ENCODE peak calls at places on chromosomes 7 and 10, in ten cellular contexts. Q, G, K, Y, O, F, C, J, I and M are unnamed samples.

GRCh38 chr10:102814873-102815661 is 22.1 kb downstream of the CYP17A1 start:
- DNase-seq in Q (no peak), G (no peak), K (no peak), Y (no peak), O (peak), F (peak), C (no peak), J (no peak), I (peak), M (peak)

GRCh38 chr10:84138478-84139125 is 707 bp upstream of the GHITM start:
- DNase-seq in Q (no peak), G (no peak), K (no peak), Y (peak), O (peak), F (no peak), C (peak), J (no peak), I (no peak), M (no peak)

GRCh38 chr7:40024841-40025240 is 74.8 kb downstream of the CDK13 start:
- DNase-seq in Q (no peak), G (no peak), K (no peak), Y (no peak), O (no peak), F (no peak), C (no peak), J (no peak), I (no peak), M (no peak)

GRCh38 chr10:33428706-33429105 is 94.2 kb upstream of the NRP1 start:
- DNase-seq in Q (no peak), G (no peak), K (no peak), Y (no peak), O (no peak), F (no peak), C (no peak), J (no peak), I (no peak), M (no peak)

GRCh38 chr7:37431413-37431812 is 17.3 kb downstream of the ELMO1 start:
- DNase-seq in Q (no peak), G (no peak), K (no peak), Y (no peak), O (no peak), F (no peak), C (no peak), J (no peak), I (no peak), M (no peak)

GRCh38 chr7:42269161-42269560 is 32.2 kb upstream of the GLI3 start:
- DNase-seq in Q (no peak), G (no peak), K (no peak), Y (no peak), O (no peak), F (no peak), C (no peak), J (no peak), I (no peak), M (no peak)

GRCh38 chr7:39451901-39452300 is 114.3 kb upstream of the YAE1 start:
- DNase-seq in Q (no peak), G (no peak), K (no peak), Y (no peak), O (no peak), F (no peak), C (no peak), J (no peak), I (no peak), M (no peak)

GRCh38 chr7:157797361-157797760 is 460.6 kb downstream of the DNAJB6 start:
- DNase-seq in Q (peak), G (no peak), K (no peak), Y (no peak), O (no peak), F (no peak), C (no peak), J (no peak), I (no peak), M (no peak)

GRCh38 chr7:36638586-36639265 is 85.6 kb downstream of the AOAH start:
- DNase-seq in Q (no peak), G (no peak), K (no peak), Y (no peak), O (no peak), F (no peak), C (no peak), J (no peak), I (no peak), M (no peak)

GRCh38 chr7:135970682-135971365 is 6.3 kb downstream of the MTPN start:
- DNase-seq in Q (no peak), G (no peak), K (no peak), Y (no peak), O (no peak), F (no peak), C (peak), J (no peak), I (no peak), M (no peak)

GRCh38 chr7:83739527-83739926 is 90.6 kb upstream of the SEMA3E start:
- DNase-seq in Q (no peak), G (peak), K (no peak), Y (no peak), O (no peak), F (no peak), C (no peak), J (no peak), I (no peak), M (no peak)

GRCh38 chr10:126872768-126873167 is 32.5 kb upstream of the DOCK1 start:
- DNase-seq in Q (no peak), G (no peak), K (no peak), Y (no peak), O (no peak), F (no peak), C (no peak), J (no peak), I (no peak), M (no peak)

GRCh38 chr7:87220026-87220733 is 648 bp upstream of the TMEM243 start:
- DNase-seq in Q (peak), G (peak), K (no peak), Y (peak), O (peak), F (peak), C (no peak), J (peak), I (peak), M (peak)

GRCh38 chr7:87226495-87226894 is 7.0 kb upstream of the TMEM243 start:
- DNase-seq in Q (no peak), G (no peak), K (no peak), Y (no peak), O (no peak), F (no peak), C (no peak), J (no peak), I (no peak), M (no peak)

GRCh38 chr7:87223666-87224065 is 4.1 kb upstream of the TMEM243 start:
- DNase-seq in Q (no peak), G (no peak), K (no peak), Y (no peak), O (no peak), F (no peak), C (no peak), J (no peak), I (no peak), M (no peak)

GRCh38 chr7:87220734-87221215 is 1.2 kb upstream of the TMEM243 start:
- DNase-seq in Q (peak), G (no peak), K (no peak), Y (no peak), O (peak), F (peak), C (no peak), J (no peak), I (no peak), M (no peak)

DNA sequence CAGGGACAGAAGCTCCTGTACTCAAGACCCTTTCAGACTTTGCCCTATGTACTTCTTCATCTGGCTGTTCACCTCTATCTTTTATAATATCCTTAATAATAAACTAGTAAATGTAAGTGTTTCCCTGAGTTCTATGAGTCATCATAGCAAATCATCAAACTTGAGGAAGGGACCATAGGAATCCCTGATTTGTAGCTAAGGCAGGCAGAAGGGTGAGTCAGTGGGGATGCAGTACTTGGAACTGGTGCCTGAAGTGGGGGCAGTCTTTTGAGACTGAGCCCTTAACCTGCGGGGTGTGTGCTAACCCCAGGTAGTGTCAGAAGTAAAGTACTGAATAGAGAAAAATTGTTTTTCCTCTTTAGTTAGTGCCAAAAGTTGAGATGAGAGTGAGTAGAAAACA is 6.2 kb upstream of the TMEM243 start:
- DNase-seq in Q (no peak), G (no peak), K (no peak), Y (peak), O (no peak), F (no peak), C (no peak), J (no peak), I (peak), M (no peak)
- TF ChIP-seq CTCF in Q (no peak), G (no peak), K (no peak), Y (no peak), O (no peak), F (no peak), C (no peak), J (no peak), I (no peak), M (no peak)

DNA sequence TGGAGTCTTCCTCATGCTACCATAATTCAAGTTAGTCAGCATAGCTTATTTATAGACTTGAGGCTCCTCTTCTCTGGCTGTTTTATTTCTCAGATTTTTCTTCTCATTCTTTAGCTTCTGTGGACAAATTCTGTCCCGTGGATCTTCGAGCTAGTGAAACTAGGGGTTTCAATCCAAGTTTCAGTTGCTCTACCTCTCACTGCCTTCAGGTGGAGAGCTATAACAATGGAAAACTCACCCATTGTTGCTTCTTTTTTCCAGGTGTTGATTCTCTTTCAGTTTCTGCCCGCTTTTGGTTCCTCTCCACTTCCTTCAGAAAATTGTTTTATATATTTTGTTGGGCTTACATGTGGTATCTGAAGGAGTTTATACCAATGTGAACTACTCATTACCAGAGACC is 266.0 kb downstream of the TCF7L2 start:
- DNase-seq in Q (no peak), G (no peak), K (no peak), Y (no peak), O (no peak), F (no peak), C (no peak), J (no peak), I (no peak), M (no peak)
- TF ChIP-seq CTCF in Q (no peak), G (no peak), K (peak), Y (no peak), O (no peak), F (no peak), C (no peak), J (no peak), I (no peak), M (no peak)

DNA sequence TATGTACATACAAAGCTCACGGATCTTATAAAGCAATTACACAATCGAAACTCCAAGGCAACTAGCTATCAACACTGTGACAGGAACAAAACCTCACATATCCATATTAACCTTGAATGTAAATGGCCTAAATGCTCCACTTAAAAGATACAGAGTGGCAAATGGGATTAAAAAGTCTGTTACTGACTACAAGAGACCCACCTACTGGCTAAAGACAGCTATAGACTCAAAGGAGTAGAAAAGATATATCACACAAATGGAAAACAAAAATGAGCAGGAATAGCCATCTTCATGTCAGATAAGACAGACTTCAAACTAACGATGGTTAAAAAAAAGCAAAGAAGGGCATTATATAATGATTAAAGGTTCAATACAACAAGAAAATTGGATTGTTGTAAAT is 246.7 kb downstream of the ADRA2A start:
- DNase-seq in Q (no peak), G (no peak), K (peak), Y (no peak), O (no peak), F (no peak), C (no peak), J (no peak), I (no peak), M (no peak)
- TF ChIP-seq CTCF in Q (no peak), G (no peak), K (no peak), Y (no peak), O (no peak), F (no peak), C (no peak), J (no peak), I (no peak), M (no peak)

DNA sequence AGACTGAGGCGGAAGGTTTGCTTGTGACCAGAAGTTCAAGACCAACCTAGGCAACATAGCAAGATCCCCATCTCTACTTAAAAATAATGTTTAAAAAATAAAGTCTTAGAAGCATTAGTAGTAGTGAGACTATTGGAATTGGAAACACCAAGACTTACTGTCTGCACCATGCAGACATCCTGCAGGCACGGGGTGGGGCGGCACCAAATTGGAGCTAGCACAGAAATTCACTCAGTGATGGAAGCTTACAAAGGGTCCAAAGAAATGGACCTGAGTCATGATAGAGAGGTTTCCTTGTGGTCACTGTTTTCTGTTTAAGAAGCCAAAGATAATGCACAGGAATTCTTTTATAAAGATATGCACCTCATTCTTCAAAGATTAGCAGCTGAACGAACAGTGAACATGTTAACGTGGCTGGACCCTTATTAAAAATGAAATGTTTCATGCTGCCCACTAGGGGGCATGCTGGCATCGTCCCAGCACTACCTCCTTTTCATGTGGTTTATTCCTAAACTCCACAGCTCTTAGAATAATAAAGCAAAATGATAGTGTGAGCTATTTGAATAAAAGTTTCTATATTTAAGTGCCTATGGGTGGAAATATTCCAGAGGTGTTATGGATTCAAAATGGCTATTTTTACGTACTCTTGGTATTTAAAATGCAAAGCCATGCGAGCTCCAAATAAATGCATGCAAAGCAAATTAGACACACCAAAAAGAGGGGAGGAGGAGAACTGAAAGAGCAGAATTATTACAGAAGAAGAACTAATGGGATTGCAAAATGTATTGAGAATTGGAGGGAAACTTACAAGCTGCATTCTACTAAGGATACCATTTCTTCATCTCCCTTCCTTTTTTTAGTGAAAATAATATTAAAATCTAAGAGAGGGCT is 28.6 kb downstream of the PDSS1 start:
- DNase-seq in Q (peak), G (no peak), K (peak), Y (peak), O (peak), F (peak), C (no peak), J (no peak), I (peak), M (peak)
- TF ChIP-seq CTCF in Q (peak), G (peak), K (peak), Y (peak), O (peak), F (peak), C (peak), J (peak), I (peak), M (peak)

GRCh38 chr10:44924261-44925040 is 13.3 kb downstream of the TMEM72 start:
- DNase-seq in Q (no peak), G (no peak), K (no peak), Y (no peak), O (no peak), F (no peak), C (no peak), J (no peak), I (no peak), M (no peak)

GRCh38 chr10:44925811-44926760 is 14.9 kb downstream of the TMEM72 start:
- DNase-seq in Q (no peak), G (no peak), K (no peak), Y (no peak), O (no peak), F (no peak), C (no peak), J (peak), I (no peak), M (no peak)

GRCh38 chr10:44923611-44924010 is 12.5 kb downstream of the TMEM72 start:
- DNase-seq in Q (no peak), G (no peak), K (no peak), Y (no peak), O (no peak), F (no peak), C (no peak), J (no peak), I (no peak), M (no peak)

GRCh38 chr10:44926771-44927751 is 15.9 kb downstream of the TMEM72 start:
- DNase-seq in Q (no peak), G (no peak), K (no peak), Y (no peak), O (peak), F (peak), C (no peak), J (no peak), I (peak), M (no peak)

GRCh38 chr10:44925224-44925623 is 14.1 kb downstream of the TMEM72 start:
- DNase-seq in Q (peak), G (peak), K (no peak), Y (peak), O (no peak), F (peak), C (no peak), J (no peak), I (peak), M (no peak)
- TF ChIP-seq CTCF in Q (peak), G (peak), K (no peak), Y (peak), O (no peak), F (peak), C (peak), J (no peak), I (peak), M (peak)

GRCh38 chr10:114087655-114088054 is 44.0 kb downstream of the ADRB1 start:
- DNase-seq in Q (no peak), G (no peak), K (no peak), Y (no peak), O (no peak), F (no peak), C (no peak), J (no peak), I (no peak), M (no peak)
- TF ChIP-seq CTCF in Q (no peak), G (no peak), K (no peak), Y (no peak), O (no peak), F (no peak), C (no peak), J (no peak), I (no peak), M (no peak)

GRCh38 chr10:3959370-3960266 is 174.6 kb upstream of the KLF6 start:
- DNase-seq in Q (no peak), G (no peak), K (no peak), Y (no peak), O (no peak), F (no peak), C (no peak), J (no peak), I (no peak), M (no peak)
- TF ChIP-seq CTCF in Q (no peak), G (no peak), K (no peak), Y (no peak), O (no peak), F (no peak), C (no peak), J (no peak), I (no peak), M (no peak)

GRCh38 chr7:115561341-115562110 is 469.0 kb downstream of the TFEC start:
- DNase-seq in Q (no peak), G (peak), K (peak), Y (no peak), O (no peak), F (peak), C (no peak), J (no peak), I (peak), M (no peak)
- TF ChIP-seq CTCF in Q (no peak), G (peak), K (peak), Y (no peak), O (no peak), F (peak), C (no peak), J (no peak), I (peak), M (no peak)

GRCh38 chr7:65731562-65732035 is 141.3 kb upstream of the VKORC1L1 start:
- DNase-seq in Q (peak), G (no peak), K (no peak), Y (peak), O (no peak), F (peak), C (no peak), J (no peak), I (no peak), M (peak)
- TF ChIP-seq CTCF in Q (peak), G (peak), K (no peak), Y (no peak), O (no peak), F (peak), C (no peak), J (no peak), I (peak), M (no peak)